ENCODE peak calls at places on chromosomes 2 and 18, in ten cellular contexts. Y is stomach; I is activated T-helper 1 cell treated with anti-CD3 and anti-CD28 coated beads, Interleukin-2, amount 50 U/mL, for 16 hours; J is T-helper 17 cell; R is aorta; F is cardiac muscle cell; S is adrenal gland; U is NCI-H748 treated with DMSO at 0.1 percent for 48 hours; N is GM03348; B is HL-60. O is an unnamed sample.

GRCh38 chr2:188477564-188478086 is 186.0 kb downstream of the GULP1 start:
- DNase-seq in S (no peak), I (no peak), R (no peak), F (no peak), N (no peak), Y (no peak), J (no peak), U (no peak), B (no peak), O (no peak)

GRCh38 chr2:46299365-46300263 is 2.4 kb downstream of the EPAS1 start:
- DNase-seq in Y (peak), J (no peak), B (peak), N (peak), U (peak), R (peak), I (no peak), S (peak), F (peak), O (peak)

GRCh38 chr2:28488083-28488482 is 7.8 kb upstream of the PLB1 start:
- DNase-seq in J (no peak), Y (no peak), B (no peak), N (no peak), S (no peak), R (no peak), I (no peak), F (no peak), U (no peak), O (no peak)

GRCh38 chr18:7722955-7723354 is 155.8 kb downstream of the PTPRM start:
- DNase-seq in I (no peak), N (no peak), S (no peak), R (no peak), U (no peak), J (no peak), B (no peak), Y (no peak), F (no peak), O (no peak)

GRCh38 chr18:3466051-3466450 is 16.1 kb downstream of the TGIF1 start:
- DNase-seq in U (no peak), I (no peak), N (peak), J (no peak), Y (no peak), S (no peak), B (peak), F (peak), R (no peak), O (no peak)

GRCh38 chr2:144830543-144830942 is 310.6 kb upstream of the ZEB2 start:
- DNase-seq in U (no peak), I (no peak), F (no peak), J (no peak), B (no peak), S (no peak), R (no peak), N (no peak), Y (no peak), O (no peak)

GRCh38 chr2:42860518-42861094 is 68.2 kb upstream of the HAAO start:
- DNase-seq in F (no peak), S (no peak), Y (no peak), N (no peak), R (no peak), I (no peak), U (no peak), B (no peak), J (no peak), O (no peak)

GRCh38 chr18:52700757-52701156 is 360.8 kb downstream of the DCC start:
- DNase-seq in Y (no peak), I (no peak), B (no peak), R (no peak), U (no peak), J (no peak), F (no peak), N (no peak), S (no peak), O (no peak)

GRCh38 chr18:35876243-35876642 is 96.2 kb upstream of the RMP24 start:
- DNase-seq in S (no peak), U (no peak), I (no peak), Y (no peak), R (no peak), B (no peak), N (no peak), J (no peak), F (no peak), O (no peak)

GRCh38 chr2:52193804-52194203 is 1161.9 kb upstream of the NRXN1 start:
- DNase-seq in I (no peak), N (no peak), J (no peak), F (no peak), S (no peak), U (no peak), R (no peak), Y (no peak), B (no peak), O (no peak)

GRCh38 chr2:182715121-182715895 is 749 bp upstream of the DNAJC10 start:
- DNase-seq in I (no peak), J (no peak), R (no peak), U (peak), S (no peak), F (peak), Y (no peak), B (peak), N (peak), O (no peak)

GRCh38 chr2:219736196-219736595 is 108.8 kb downstream of the SLC4A3 start:
- DNase-seq in B (peak), J (no peak), F (peak), Y (no peak), U (peak), N (peak), I (no peak), R (no peak), S (no peak), O (peak)

GRCh38 chr2:230447455-230448451 is 31.8 kb downstream of the SP100 start:
- DNase-seq in B (no peak), F (no peak), S (no peak), Y (no peak), J (no peak), I (no peak), N (no peak), R (no peak), U (no peak), O (no peak)